ENCODE peak calls at places on chromosomes 5 and 9, in six cellular contexts. Y, R, X, L, W and H are unnamed samples. For H3K4me1, the result is how much of the 10 kb centered on the place peaks cover.

GRCh38 chr5:132012385-132013005 is 1.0 kb upstream of the ACSL6 start:
- DNase-seq in R (no peak), X (no peak), Y (peak), L (peak), W (no peak), H (peak)

GRCh38 chr9:81687521-81688261 is 1.7 kb downstream of the TLE1 start:
- DNase-seq in L (no peak), Y (peak), W (peak), R (peak), X (no peak), H (peak)

GRCh38 chr9:97376902-97377301 is 35.0 kb upstream of the TDRD7 start:
- DNase-seq in Y (no peak), X (no peak), W (no peak), L (no peak), R (no peak), H (no peak)

GRCh38 chr5:95631991-95632675 is 12.2 kb downstream of the GPR150 start:
- DNase-seq in W (no peak), L (peak), R (no peak), Y (peak), X (no peak), H (no peak)

GRCh38 chr9:76657265-76657664 is 107.0 kb upstream of the PCA3 start:
- DNase-seq in Y (no peak), L (no peak), X (no peak), W (no peak), R (no peak), H (no peak)

GRCh38 chr5:135491552-135492318 is 39.6 kb upstream of the TIFAB start:
- DNase-seq in X (no peak), L (peak), R (no peak), W (peak), Y (peak), H (peak)

GRCh38 chr5:97545856-97546570 is 363.0 kb upstream of the RIOK2 start:
- DNase-seq in X (no peak), L (no peak), R (no peak), W (no peak), Y (no peak), H (peak)

GRCh38 chr5:5421149-5421960 is 1.1 kb upstream of the ICE1 start:
- DNase-seq in X (no peak), R (no peak), Y (no peak), L (peak), W (no peak), H (peak)

GRCh38 chr5:135391123-135391868 is 7.7 kb downstream of the MACROH2A1 start:
- DNase-seq in W (no peak), X (no peak), L (no peak), R (no peak), Y (peak), H (no peak)

GRCh38 chr9:37104183-37104889 is 16.0 kb upstream of the ZCCHC7 start:
- DNase-seq in X (no peak), W (no peak), L (peak), R (no peak), Y (no peak), H (no peak)

GRCh38 chr9:124439661-124440243 is 10.5 kb upstream of the ADGRD2 start:
- DNase-seq in W (no peak), Y (no peak), X (no peak), R (no peak), L (no peak), H (no peak)

GRCh38 chr5:172035039-172035438 is 28.6 kb upstream of the FBXW11 start:
- DNase-seq in L (no peak), X (no peak), R (no peak), W (no peak), Y (no peak), H (no peak)

GRCh38 chr9:5557606-5558587 is 47.6 kb downstream of the PDCD1LG2 start:
- DNase-seq in R (no peak), W (no peak), X (no peak), Y (no peak), L (no peak), H (no peak)

GRCh38 chr9:19471737-19472648 is 63.2 kb downstream of the ACER2 start:
- DNase-seq in X (no peak), R (peak), L (peak), W (peak), Y (peak), H (peak)

GRCh38 chr5:146388418-146388817 is 49.8 kb downstream of the POU4F3 start:
- DNase-seq in Y (no peak), R (no peak), W (no peak), X (no peak), L (no peak), H (no peak)

GRCh38 chr5:63555874-63556273 is 406.4 kb downstream of the HTR1A start:
- DNase-seq in L (no peak), W (no peak), R (no peak), Y (no peak), X (no peak), H (no peak)

GRCh38 chr9:2055203-2055658 is 40.1 kb downstream of the SMARCA2 start:
- DNase-seq in W (no peak), X (no peak), L (no peak), Y (no peak), R (no peak), H (no peak)

GRCh38 chr5:157963761-157964160 is 104.8 kb upstream of the CLINT1 start:
- DNase-seq in R (no peak), Y (no peak), W (no peak), L (no peak), X (no peak), H (no peak)

GRCh38 chr5:115329475-115329874 is 33.0 kb upstream of the CCDC112 start:
- DNase-seq in Y (no peak), L (peak), R (no peak), W (no peak), X (no peak), H (peak)

GRCh38 chr5:35488055-35488454 is 129.6 kb upstream of the SPEF2 start:
- DNase-seq in Y (no peak), W (no peak), L (no peak), R (no peak), X (no peak), H (no peak)

GRCh38 chr5:138722518-138722917 is 30.7 kb upstream of the CTNNA1 start:
- DNase-seq in W (no peak), Y (no peak), R (no peak), X (no peak), L (no peak), H (peak)

GRCh38 chr5:180691046-180691445 is 41.6 kb upstream of the FLT4 start:
- DNase-seq in L (no peak), R (no peak), W (no peak), Y (no peak), X (no peak), H (no peak)

GRCh38 chr5:91638010-91638409 is 254.9 kb upstream of the ARRDC3 start:
- DNase-seq in R (no peak), Y (no peak), L (no peak), X (no peak), W (no peak), H (no peak)

GRCh38 chr9:81266086-81266485 is 423.3 kb downstream of the TLE1 start:
- DNase-seq in R (no peak), W (no peak), X (no peak), L (no peak), Y (no peak), H (no peak)

GRCh38 chr9:129889461-129889935 is 54.2 kb downstream of the USP20 start:
- DNase-seq in W (no peak), X (no peak), L (no peak), Y (no peak), R (no peak), H (peak)

GRCh38 chr5:73412597-73412988 is 36.0 kb downstream of the FOXD1 start:
- DNase-seq in W (no peak), X (no peak), L (no peak), R (peak), Y (no peak), H (peak)
- TF ChIP-seq REST in W (no peak), X (no peak), L (no peak), R (no peak), Y (no peak), H (no peak)

GRCh38 chr9:121349009-121349408 is 21.0 kb downstream of the STOM start:
- DNase-seq in R (no peak), W (no peak), L (no peak), Y (no peak), X (no peak), H (no peak)

GRCh38 chr9:121344062-121344696 is 25.9 kb downstream of the STOM start:
- DNase-seq in R (no peak), Y (no peak), L (no peak), W (no peak), X (no peak), H (no peak)

GRCh38 chr9:121350993-121351561 is 19.0 kb downstream of the STOM start:
- DNase-seq in X (no peak), L (peak), Y (no peak), W (peak), R (no peak), H (no peak)

GRCh38 chr9:121345070-121345469 is 25.0 kb downstream of the STOM start:
- DNase-seq in Y (no peak), R (no peak), L (no peak), X (no peak), W (no peak), H (no peak)

DNA sequence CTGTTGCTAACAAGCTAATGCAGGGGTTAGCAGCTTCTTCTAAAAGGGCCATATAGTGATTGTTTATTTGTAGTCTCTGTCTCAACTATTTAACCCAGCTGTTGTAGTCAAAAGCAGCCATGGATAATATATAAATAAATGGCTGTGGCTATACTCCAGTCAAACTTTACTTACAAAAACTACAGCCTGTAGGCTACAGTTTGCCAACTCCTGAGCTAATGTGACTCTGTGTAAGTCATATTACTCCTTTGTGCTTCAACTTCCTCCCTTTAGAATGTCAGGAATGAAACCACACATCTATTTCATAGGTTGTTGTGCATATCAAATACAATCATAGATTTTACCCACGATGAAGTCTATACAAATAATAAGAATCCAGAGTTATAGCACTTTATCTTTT is 21.7 kb downstream of the STOM start:
- DNase-seq in L (no peak), Y (no peak), R (no peak), X (no peak), W (no peak), H (no peak)
- H3K4me1 ChIP-seq in L (under half), Y (under half), R (under half), X (under half), W (under half), H (under half)

GRCh38 chr5:79499640-79500273 is 14.2 kb downstream of the HOMER1 start:
- DNase-seq in X (no peak), W (no peak), R (no peak), L (no peak), Y (no peak), H (no peak)

GRCh38 chr5:79507251-79508205 is 6.4 kb downstream of the HOMER1 start:
- DNase-seq in X (no peak), W (no peak), R (no peak), L (no peak), Y (no peak), H (no peak)

GRCh38 chr5:79508354-79508753 is 5.6 kb downstream of the HOMER1 start:
- DNase-seq in L (peak), R (no peak), Y (peak), X (no peak), W (no peak), H (no peak)

GRCh38 chr5:79505138-79505537 is 8.8 kb downstream of the HOMER1 start:
- DNase-seq in X (no peak), Y (no peak), L (peak), R (no peak), W (no peak), H (no peak)

GRCh38 chr5:79503794-79504495 is 10.0 kb downstream of the HOMER1 start:
- DNase-seq in L (no peak), X (peak), W (no peak), R (no peak), Y (no peak), H (no peak)
- H3K27ac ChIP-seq in L (no peak), X (no peak), W (no peak), R (no peak), Y (no peak), H (no peak)

GRCh38 chr5:89343666-89344065 is 460.7 kb upstream of the MEF2C start:
- DNase-seq in L (peak), R (no peak), Y (no peak), X (no peak), W (no peak), H (no peak)
- TF ChIP-seq REST in L (no peak), R (no peak), Y (no peak), X (no peak), W (no peak), H (no peak)

DNA sequence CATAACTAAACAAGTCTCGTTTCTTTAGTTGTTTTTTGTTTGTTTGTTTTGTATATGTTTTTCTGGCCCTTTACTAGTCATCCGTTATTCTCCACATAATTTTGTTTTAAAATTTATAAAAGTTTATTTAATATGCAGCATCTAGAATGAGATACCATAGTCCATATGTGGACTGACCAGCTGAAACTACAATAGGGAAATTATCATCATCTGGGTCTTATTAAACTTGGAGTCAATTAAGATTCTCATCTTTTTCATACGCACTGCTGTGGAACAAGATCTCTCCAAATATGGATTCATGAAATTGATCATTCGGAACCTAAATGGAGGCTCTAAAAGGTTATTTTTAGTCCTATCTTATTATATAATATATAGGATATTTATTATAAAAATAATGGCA is 99.3 kb downstream of the FGF1 start:
- DNase-seq in R (no peak), W (peak), X (no peak), Y (no peak), L (no peak), H (no peak)
- H3K4me1 ChIP-seq in R (under half), W (under half), X (under half), Y (under half), L (under half), H (under half)

GRCh38 chr9:90420211-90420610 is 222.4 kb downstream of the DIRAS2 start:
- DNase-seq in L (no peak), R (no peak), W (no peak), Y (no peak), X (no peak), H (no peak)
- H3K27ac ChIP-seq in L (no peak), R (no peak), W (no peak), Y (no peak), X (no peak), H (no peak)

DNA sequence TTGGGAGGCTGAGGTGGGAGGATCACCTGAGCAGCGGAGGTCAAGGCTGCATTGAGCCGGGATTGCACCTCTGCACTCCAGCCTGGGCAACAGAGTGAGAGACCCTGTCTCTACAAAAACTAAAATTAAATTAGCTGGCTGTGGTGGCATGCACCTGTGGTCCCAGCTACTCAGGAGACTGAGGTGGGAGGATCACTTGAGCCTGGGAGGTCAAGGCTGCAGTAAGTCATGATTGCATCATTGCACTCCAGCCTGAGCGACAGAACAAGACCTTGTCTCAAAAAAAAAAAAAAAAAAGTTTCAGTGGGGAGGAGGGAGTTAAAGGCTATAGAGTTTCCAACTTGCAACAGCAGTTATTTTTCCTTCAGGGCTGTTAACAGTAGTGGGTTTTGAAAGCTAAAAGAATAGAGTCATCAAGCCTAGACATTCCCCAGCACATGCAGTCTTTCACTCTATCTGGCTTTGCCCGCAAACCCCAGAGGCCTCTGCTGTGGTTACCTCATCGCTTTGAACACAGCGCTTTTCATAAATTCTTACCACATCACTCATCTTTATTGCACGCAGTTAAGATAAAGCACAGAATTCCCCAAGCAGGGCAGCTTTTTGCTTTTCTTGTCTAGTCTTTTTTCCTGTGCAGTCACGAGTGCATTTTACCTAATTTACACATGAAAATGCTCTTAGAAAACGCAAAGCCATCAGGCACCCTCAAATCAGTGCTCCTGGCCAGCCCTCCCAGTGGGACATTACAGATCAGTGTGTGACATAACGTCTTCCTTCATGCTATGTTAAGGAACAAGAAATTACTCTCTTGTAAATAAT is 8.7 kb upstream of the SLC2A8 start:
- DNase-seq in W (no peak), L (peak), Y (peak), R (peak), X (peak), H (no peak)
- TF ChIP-seq REST in W (no peak), L (no peak), Y (no peak), R (no peak), X (peak), H (no peak)

GRCh38 chr9:16618524-16618923 is 251.9 kb downstream of the BNC2 start:
- DNase-seq in X (no peak), W (no peak), Y (no peak), R (no peak), L (no peak), H (no peak)

GRCh38 chr9:16619897-16620296 is 250.6 kb downstream of the BNC2 start:
- DNase-seq in L (no peak), Y (no peak), W (no peak), X (no peak), R (no peak), H (no peak)

GRCh38 chr9:16616686-16617085 is 253.8 kb downstream of the BNC2 start:
- DNase-seq in X (no peak), R (no peak), L (no peak), W (no peak), Y (no peak), H (no peak)

GRCh38 chr9:16622541-16622940 is 247.9 kb downstream of the BNC2 start:
- DNase-seq in Y (no peak), L (no peak), W (no peak), R (no peak), X (no peak), H (peak)

DNA sequence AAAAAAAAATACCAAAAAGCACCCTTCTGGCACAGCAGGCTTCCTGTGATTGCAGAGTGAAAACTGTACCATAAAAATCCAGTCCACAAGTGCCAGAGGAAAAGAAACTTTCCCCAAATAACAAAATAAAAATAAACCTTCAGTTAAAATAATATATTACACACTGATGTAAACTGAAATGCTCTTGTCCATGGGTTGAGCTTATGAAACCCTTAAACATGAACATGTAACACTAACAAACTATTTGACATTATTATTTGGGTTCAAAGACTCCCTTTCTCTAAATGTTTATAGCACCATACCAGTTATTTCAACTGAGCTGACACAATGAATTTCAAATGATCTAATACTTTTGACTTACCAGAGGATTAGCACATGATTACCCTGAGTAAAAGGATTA is 251.1 kb downstream of the BNC2 start:
- DNase-seq in X (no peak), R (no peak), W (no peak), L (no peak), Y (no peak), H (no peak)
- H3K4me1 ChIP-seq in X (under half), R (under half), W (under half), L (under half), Y (under half), H (under half)

DNA sequence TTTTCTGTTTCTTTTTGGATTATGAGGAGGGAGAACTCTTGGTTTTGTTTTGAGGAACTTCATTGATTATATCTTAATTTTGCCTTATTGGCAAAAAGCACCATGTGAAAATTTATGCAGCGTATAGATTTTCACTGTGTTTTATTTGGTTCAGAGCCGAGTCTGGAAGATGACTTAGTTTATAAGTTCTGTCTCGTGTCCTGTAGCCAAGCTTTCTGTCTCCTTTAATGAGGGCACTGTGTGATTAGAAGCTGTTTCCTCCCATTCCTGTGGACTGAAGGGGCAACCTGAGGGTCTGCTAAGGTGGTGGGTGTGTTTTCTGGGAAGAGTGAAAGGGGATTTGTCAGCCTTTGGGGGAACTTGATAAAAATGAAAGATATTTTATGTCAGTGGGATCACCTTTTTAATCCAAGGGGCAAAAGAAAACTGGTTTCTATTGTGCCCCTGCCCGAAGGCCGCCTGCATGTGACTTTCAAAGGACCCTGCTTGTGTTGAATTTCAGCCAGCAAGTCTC is 262.1 kb downstream of the FANCC start:
- DNase-seq in R (no peak), X (no peak), Y (no peak), W (no peak), L (no peak), H (no peak)
- H3K27ac ChIP-seq in R (peak), X (peak), Y (peak), W (peak), L (no peak), H (no peak)

GRCh38 chr5:144003636-144004035 is 166.8 kb downstream of the YIPF5 start:
- DNase-seq in L (no peak), X (no peak), W (no peak), R (no peak), Y (no peak), H (no peak)
- TF ChIP-seq REST in L (no peak), X (no peak), W (no peak), R (no peak), Y (no peak), H (no peak)